ENCODE peak calls at places on chromosomes 7 and 10, in nine cellular contexts. F, Z, U, H, I, C, V, Q and J are unnamed samples.

GRCh38 chr7:35596061-35596460 is 98.9 kb downstream of the HERPUD2 start:
- DNase-seq in F (peak), Z (no peak), U (no peak), H (no peak), I (no peak), C (no peak), V (no peak), Q (no peak), J (no peak)

GRCh38 chr7:16695621-16696237 is 49.7 kb downstream of the BZW2 start:
- DNase-seq in F (peak), Z (no peak), U (peak), H (peak), I (no peak), C (no peak), V (no peak), Q (peak), J (no peak)

GRCh38 chr7:93902777-93903423 is 3.5 kb upstream of the GNGT1 start:
- DNase-seq in F (peak), Z (no peak), U (peak), H (peak), I (no peak), C (no peak), V (no peak), Q (peak), J (no peak)

GRCh38 chr7:4797858-4798705 is 22.7 kb downstream of the AP5Z1 start:
- DNase-seq in F (peak), Z (peak), U (peak), H (peak), I (no peak), C (no peak), V (no peak), Q (peak), J (peak)

GRCh38 chr7:36526720-36527548 is 137.3 kb downstream of the ANLN start:
- DNase-seq in F (peak), Z (no peak), U (no peak), H (peak), I (peak), C (no peak), V (no peak), Q (peak), J (no peak)

GRCh38 chr10:133355266-133355665 is 2.6 kb downstream of the FUOM start:
- DNase-seq in F (no peak), Z (no peak), U (no peak), H (no peak), I (no peak), C (no peak), V (no peak), Q (no peak), J (no peak)

GRCh38 chr7:92749832-92750231 is 86.5 kb downstream of the CDK6 start:
- DNase-seq in F (no peak), Z (no peak), U (peak), H (no peak), I (no peak), C (no peak), V (no peak), Q (no peak), J (no peak)

GRCh38 chr10:72275351-72276012 is 1.8 kb downstream of the DDIT4 start:
- DNase-seq in F (peak), Z (no peak), U (no peak), H (no peak), I (no peak), C (no peak), V (no peak), Q (peak), J (no peak)

GRCh38 chr7:155804431-155804831 is 7.8 kb downstream of the SHH start:
- DNase-seq in F (peak), Z (no peak), U (no peak), H (no peak), I (no peak), C (no peak), V (peak), Q (no peak), J (no peak)

GRCh38 chr10:118638680-118639079 is 43.2 kb upstream of the PRLHR start:
- DNase-seq in F (no peak), Z (no peak), U (no peak), H (no peak), I (peak), C (no peak), V (no peak), Q (no peak), J (no peak)

GRCh38 chr10:114297136-114297705 is 58.2 kb downstream of the VWA2 start:
- DNase-seq in F (no peak), Z (no peak), U (no peak), H (no peak), I (no peak), C (no peak), V (no peak), Q (no peak), J (no peak)

GRCh38 chr10:125000366-125001312 is 58.7 kb downstream of the ZRANB1 start:
- DNase-seq in F (no peak), Z (peak), U (no peak), H (no peak), I (peak), C (no peak), V (peak), Q (no peak), J (peak)

GRCh38 chr7:92997719-92998118 is 120.1 kb downstream of the SAMD9 start:
- DNase-seq in F (no peak), Z (no peak), U (no peak), H (no peak), I (no peak), C (no peak), V (no peak), Q (no peak), J (no peak)

GRCh38 chr7:47503283-47503682 is 78.6 kb downstream of the TNS3 start:
- DNase-seq in F (no peak), Z (no peak), U (no peak), H (no peak), I (no peak), C (no peak), V (no peak), Q (no peak), J (no peak)

GRCh38 chr7:74583630-74584029 is 73.9 kb upstream of the GTF2I start:
- DNase-seq in F (no peak), Z (no peak), U (no peak), H (no peak), I (no peak), C (no peak), V (no peak), Q (no peak), J (no peak)

GRCh38 chr7:16693601-16694318 is 47.8 kb downstream of the BZW2 start:
- DNase-seq in F (no peak), Z (no peak), U (no peak), H (no peak), I (no peak), C (no peak), V (no peak), Q (no peak), J (no peak)

GRCh38 chr7:37786741-37787569 is 61.4 kb upstream of the NME8 start:
- DNase-seq in F (peak), Z (no peak), U (no peak), H (no peak), I (no peak), C (no peak), V (no peak), Q (no peak), J (peak)

GRCh38 chr10:107579970-107580369 is 415.5 kb upstream of the SORCS1 start:
- DNase-seq in F (no peak), Z (no peak), U (no peak), H (no peak), I (no peak), C (no peak), V (no peak), Q (no peak), J (no peak)

GRCh38 chr10:35400600-35401268 is 64.4 kb downstream of the CCNY start:
- DNase-seq in F (no peak), Z (no peak), U (no peak), H (no peak), I (no peak), C (no peak), V (no peak), Q (no peak), J (no peak)

GRCh38 chr7:116258734-116259133 is 48.4 kb downstream of the TES start:
- DNase-seq in F (peak), Z (no peak), U (peak), H (peak), I (no peak), C (no peak), V (no peak), Q (peak), J (no peak)

GRCh38 chr7:5629941-5630340 is 151.5 kb downstream of the RNF216 start:
- DNase-seq in F (peak), Z (no peak), U (no peak), H (peak), I (no peak), C (no peak), V (no peak), Q (no peak), J (no peak)

GRCh38 chr10:110850990-110851389 is 20.7 kb upstream of the PDCD4 start:
- DNase-seq in F (peak), Z (no peak), U (no peak), H (no peak), I (peak), C (no peak), V (no peak), Q (no peak), J (no peak)

GRCh38 chr10:947881-948280 is 16.4 kb upstream of the LARP4B start:
- DNase-seq in F (no peak), Z (no peak), U (no peak), H (no peak), I (no peak), C (no peak), V (no peak), Q (no peak), J (no peak)

GRCh38 chr7:28686418-28686800 is 271.7 kb downstream of the TRIL start:
- DNase-seq in F (peak), Z (peak), U (no peak), H (no peak), I (no peak), C (no peak), V (no peak), Q (peak), J (no peak)

GRCh38 chr7:2844153-2845077 is at the start of gene GNA12:
- DNase-seq in F (peak), Z (peak), U (peak), H (peak), I (peak), C (peak), V (peak), Q (peak), J (peak)
- TF ChIP-seq POLR2A in F (peak), Z (peak), U (peak), H (peak), I (no peak), C (no peak), V (no peak), Q (peak), J (no peak)

GRCh38 chr10:75544923-75545322 is 113.5 kb downstream of the LRMDA start:
- DNase-seq in F (no peak), Z (no peak), U (no peak), H (no peak), I (no peak), C (no peak), V (no peak), Q (no peak), J (no peak)
- TF ChIP-seq POLR2A in F (no peak), Z (no peak), U (no peak), H (no peak), I (no peak), C (no peak), V (no peak), Q (no peak), J (no peak)

GRCh38 chr10:116742367-116743265 is at the start of gene HSPA12A:
- DNase-seq in F (peak), Z (peak), U (no peak), H (peak), I (peak), C (peak), V (peak), Q (peak), J (peak)
- TF ChIP-seq POLR2A in F (no peak), Z (peak), U (no peak), H (peak), I (no peak), C (peak), V (no peak), Q (peak), J (no peak)

DNA sequence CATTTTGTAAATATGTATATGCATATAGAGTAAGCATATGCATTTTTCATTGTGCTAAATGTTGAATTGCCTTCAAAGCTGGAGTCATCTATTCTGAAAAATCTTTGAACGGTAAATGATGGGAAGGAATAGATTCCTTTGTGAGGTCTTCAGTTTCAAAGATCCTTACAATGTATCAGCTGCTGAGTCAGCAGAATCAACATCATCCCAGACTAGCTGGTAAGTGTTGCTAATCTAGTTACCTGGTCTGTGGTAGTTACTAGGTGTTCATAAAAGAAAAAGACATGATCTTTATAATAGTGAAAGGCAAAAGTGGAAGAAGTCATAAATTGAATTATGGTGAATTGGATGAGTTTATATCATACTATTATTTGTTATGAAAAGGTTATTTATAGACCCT is 10.6 kb upstream of the STAM start:
- DNase-seq in F (no peak), Z (no peak), U (no peak), H (no peak), I (no peak), C (no peak), V (no peak), Q (no peak), J (no peak)
- TF ChIP-seq POLR2A in F (no peak), Z (no peak), U (no peak), H (no peak), I (no peak), C (no peak), V (no peak), Q (no peak), J (no peak)

DNA sequence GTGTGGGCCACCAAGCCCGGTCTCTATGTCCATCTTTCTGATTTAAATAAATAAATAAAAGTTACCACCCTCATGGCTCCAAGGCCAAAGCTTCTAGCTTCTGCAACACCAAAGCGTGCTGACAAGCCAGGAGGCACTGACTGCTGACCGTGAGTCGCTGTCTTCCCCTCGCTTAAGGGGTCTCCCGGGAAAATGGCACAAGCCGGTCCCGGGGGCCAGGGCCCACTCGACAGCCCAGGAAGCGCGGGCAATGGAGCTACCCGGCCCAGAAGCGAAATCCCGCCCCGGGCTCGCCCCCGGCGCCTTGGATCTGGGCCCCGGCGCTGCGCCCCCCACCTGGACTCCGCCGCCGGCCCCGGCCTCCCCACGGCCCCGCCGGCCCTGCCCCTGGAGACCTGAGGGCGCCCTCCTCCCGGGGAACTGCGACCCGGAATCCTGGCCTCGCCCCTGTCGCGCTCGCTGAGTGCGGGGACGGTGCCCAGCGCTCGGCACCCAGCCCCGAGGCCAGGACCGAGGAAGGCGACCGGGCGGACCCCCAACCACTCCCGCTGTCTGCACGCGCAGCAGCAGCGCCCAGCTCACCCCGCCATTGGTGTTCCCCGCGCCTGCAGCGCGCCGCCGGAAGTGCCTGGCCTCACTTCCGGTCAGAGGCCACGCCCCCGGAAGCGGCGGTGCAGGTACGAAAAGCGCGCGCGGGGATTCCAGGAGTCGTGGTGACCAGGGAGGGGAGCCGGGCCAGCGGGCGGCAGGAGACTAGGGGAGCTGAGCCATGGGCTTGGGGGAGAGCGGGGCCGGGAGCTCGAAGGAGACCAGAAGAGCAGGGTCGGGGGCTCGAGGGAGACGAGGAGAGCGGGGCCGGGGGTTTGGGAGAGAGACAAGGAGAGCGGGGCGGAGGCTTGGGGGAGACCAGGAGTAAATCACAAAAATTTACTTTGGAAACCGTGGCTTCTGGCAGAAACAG is at the start of the genes MRM2 and NUDT1:
- DNase-seq in F (peak), Z (peak), U (peak), H (peak), I (peak), C (peak), V (peak), Q (peak), J (peak)
- TF ChIP-seq POLR2A in F (peak), Z (peak), U (peak), H (peak), I (no peak), C (no peak), V (no peak), Q (peak), J (peak)